ENCODE peak calls at places on chromosomes 12 and 14, in eight cellular contexts. C is fibroblast of lung; L is HFFc6; E is NCI-H2081; T is NCI-H1092; K is GOT3; Q is stimulated activated CD4-positive, alpha-beta T cell treated with anti-CD3 and anti-CD28 coated beads, Interleukin-1b, Interleukin-23, amount 100 ng/mL, for 1 hour; Y is cardiac septum. G is an unnamed sample.

GRCh38 chr12:107319536-107320030 is 226.2 kb upstream of the CRY1 start:
- DNase-seq in Y (no peak), Q (no peak), T (no peak), C (no peak), L (no peak), E (peak), K (no peak), G (peak)

GRCh38 chr12:10968765-10969456 is 17.8 kb downstream of the TAS2R50 start:
- DNase-seq in L (peak), E (no peak), C (peak), K (no peak), Y (no peak), Q (no peak), T (no peak), G (no peak)

GRCh38 chr14:72666610-72667009 is 227.3 kb downstream of the DPF3 start:
- DNase-seq in L (peak), Q (no peak), E (no peak), Y (no peak), T (no peak), K (no peak), C (peak), G (no peak)

GRCh38 chr14:60775296-60775695 is 40.7 kb downstream of the MNAT1 start:
- DNase-seq in K (no peak), T (no peak), C (peak), E (no peak), Q (no peak), L (peak), Y (no peak), G (no peak)

GRCh38 chr14:102993523-102993922 is 63.8 kb downstream of the CDC42BPB start:
- DNase-seq in C (peak), T (no peak), L (peak), Y (no peak), K (no peak), E (no peak), Q (no peak), G (no peak)

GRCh38 chr14:64768401-64769095 is 64.3 kb downstream of the PLEKHG3 start:
- DNase-seq in L (no peak), T (no peak), Q (no peak), C (no peak), E (no peak), K (no peak), Y (no peak), G (no peak)

GRCh38 chr12:111488271-111488670 is 82.5 kb downstream of the SH2B3 start:
- DNase-seq in E (no peak), T (no peak), L (no peak), C (peak), K (no peak), Y (no peak), Q (no peak), G (no peak)

GRCh38 chr12:28498850-28499249 is 308.6 kb downstream of the CCDC91 start:
- DNase-seq in K (no peak), Q (no peak), E (no peak), C (no peak), T (no peak), L (no peak), Y (no peak), G (no peak)

GRCh38 chr14:53055003-53055402 is 98.1 kb downstream of the DDHD1 start:
- DNase-seq in E (peak), C (peak), T (no peak), Y (no peak), L (peak), Q (no peak), K (no peak), G (peak)

GRCh38 chr12:98646165-98646764 is 1.2 kb downstream of the APAF1 start:
- DNase-seq in L (peak), Y (no peak), T (no peak), K (no peak), C (peak), Q (no peak), E (no peak), G (no peak)

GRCh38 chr12:953776-954175 is 4.3 kb upstream of the RAD52 start:
- DNase-seq in T (no peak), Q (no peak), E (no peak), L (peak), Y (no peak), C (peak), K (no peak), G (no peak)